ENCODE peak calls at places on chromosomes 7 and 10, in six cellular contexts. I is GM23248, D is GM04504, X is anterior cingulate cortex, Z is fibroblast of mammary gland, S is GM03348. C is an unnamed sample.

GRCh38 chr10:6200588-6201510 is 1.9 kb upstream of the PFKFB3 start:
- DNase-seq in D (no peak), I (peak), Z (peak), X (no peak), S (peak), C (no peak)

GRCh38 chr10:76429642-76430041 is 998.2 kb downstream of the LRMDA start:
- DNase-seq in X (no peak), Z (no peak), D (no peak), S (peak), I (peak), C (no peak)

GRCh38 chr10:46520381-46520780 is 36.1 kb downstream of the GPRIN2 start:
- DNase-seq in S (no peak), Z (no peak), D (no peak), I (no peak), X (no peak), C (no peak)

GRCh38 chr7:71404701-71405345 is 272.9 kb downstream of the GALNT17 start:
- DNase-seq in Z (no peak), I (no peak), X (no peak), S (no peak), D (no peak), C (no peak)

GRCh38 chr10:62069452-62070191 is 168.1 kb downstream of the ARID5B start:
- DNase-seq in Z (no peak), D (no peak), X (no peak), S (no peak), I (no peak), C (no peak)

GRCh38 chr7:45985902-45986301 is 64.8 kb upstream of the IGFBP3 start:
- DNase-seq in D (peak), I (peak), Z (peak), X (no peak), S (peak), C (no peak)

GRCh38 chr7:76217942-76218566 is 16.4 kb downstream of the SRRM3 start:
- DNase-seq in X (no peak), D (no peak), I (no peak), S (no peak), Z (no peak), C (no peak)

GRCh38 chr10:122102867-122103525 is 114.0 kb downstream of the TACC2 start:
- DNase-seq in D (no peak), S (no peak), Z (no peak), X (no peak), I (peak), C (no peak)

GRCh38 chr10:72688208-72688651 is 3.7 kb upstream of the MCU start:
- DNase-seq in S (peak), Z (peak), I (peak), D (peak), X (no peak), C (no peak)

C was measured in GOT3.